ENCODE peak calls at places on chromosomes 4 and X, in seven cellular contexts. P, I, N, W, Q, K and L are unnamed samples.

GRCh38 chrX:134732676-134733075 is 74.4 kb upstream of the PLAC1 start:
- DNase-seq in P (no peak), I (no peak), N (no peak), W (no peak), Q (no peak), K (no peak), L (no peak)

GRCh38 chr4:175071123-175071522 is 153.0 kb downstream of the ADAM29 start:
- DNase-seq in P (no peak), I (no peak), N (no peak), W (no peak), Q (no peak), K (no peak), L (no peak)

GRCh38 chr4:169311643-169312365 is 41.0 kb upstream of the SH3RF1 start:
- DNase-seq in P (peak), I (no peak), N (peak), W (no peak), Q (peak), K (peak), L (no peak)

GRCh38 chrX:150581093-150581775 is 12.8 kb downstream of the MTM1 start:
- DNase-seq in P (peak), I (no peak), N (no peak), W (no peak), Q (no peak), K (peak), L (no peak)

GRCh38 chr4:6474053-6474568 is 1.7 kb upstream of the PPP2R2C start:
- DNase-seq in P (no peak), I (no peak), N (peak), W (no peak), Q (peak), K (no peak), L (no peak)

GRCh38 chrX:129980540-129981206 is 1.8 kb upstream of the BCORL1 start:
- DNase-seq in P (peak), I (no peak), N (peak), W (peak), Q (no peak), K (no peak), L (peak)

GRCh38 chrX:151790421-151791160 is 56.0 kb downstream of the CNGA2 start:
- DNase-seq in P (peak), I (no peak), N (no peak), W (no peak), Q (no peak), K (no peak), L (no peak)

GRCh38 chr4:140637836-140638235 is 69.1 kb upstream of the UCP1 start:
- DNase-seq in P (peak), I (no peak), N (peak), W (no peak), Q (peak), K (no peak), L (no peak)

GRCh38 chr4:14816592-14817273 is 185.5 kb upstream of the CPEB2 start:
- DNase-seq in P (no peak), I (no peak), N (no peak), W (no peak), Q (no peak), K (no peak), L (no peak)

GRCh38 chr4:75659512-75660031 is 13.6 kb downstream of the G3BP2 start:
- DNase-seq in P (no peak), I (no peak), N (no peak), W (no peak), Q (no peak), K (no peak), L (no peak)

GRCh38 chr4:33722254-33722653 is 2522.1 kb downstream of the ARAP2 start:
- DNase-seq in P (peak), I (no peak), N (no peak), W (no peak), Q (no peak), K (no peak), L (no peak)

GRCh38 chrX:154348114-154348531 is 26.3 kb downstream of the FLNA start:
- DNase-seq in P (peak), I (no peak), N (no peak), W (no peak), Q (no peak), K (no peak), L (no peak)

GRCh38 chr4:108244576-108244975 is 75.8 kb upstream of the LEF1 start:
- DNase-seq in P (no peak), I (no peak), N (no peak), W (no peak), Q (no peak), K (no peak), L (no peak)

GRCh38 chr4:125836597-125837195 is 521.9 kb downstream of the FAT4 start:
- DNase-seq in P (no peak), I (no peak), N (no peak), W (no peak), Q (no peak), K (no peak), L (no peak)

GRCh38 chrX:78024349-78025108 is 55.1 kb upstream of the PGAM4 start:
- DNase-seq in P (peak), I (no peak), N (peak), W (no peak), Q (peak), K (no peak), L (no peak)